ENCODE peak calls at places on chromosomes 1 and 21, in five cellular contexts. One of them, this sample, is unnamed.

GRCh38 chr1:198105185-198105584 is 51.6 kb upstream of the NEK7 start:
- DNase-seq in HCT116: no peak
- DNase-seq in K562: no peak
- DNase-seq in HepG2: no peak
- DNase-seq in GM12878: no peak
- DNase-seq in this sample: no peak

GRCh38 chr1:167332503-167332902 is 111.8 kb downstream of the POU2F1 start:
- DNase-seq in HCT116: no peak
- DNase-seq in K562: peak; percentile 32
- DNase-seq in HepG2: peak; percentile 41
- DNase-seq in GM12878: no peak
- DNase-seq in this sample: no peak

GRCh38 chr21:35840197-35840799 is 220.0 kb downstream of the SETD4 start:
- DNase-seq in HCT116: peak; percentile 72
- DNase-seq in K562: peak; percentile 78
- DNase-seq in HepG2: peak; percentile 50
- DNase-seq in GM12878: no peak
- DNase-seq in this sample: peak; percentile 84

GRCh38 chr1:178633068-178633467 is 92.0 kb upstream of the RALGPS2 start:
- DNase-seq in HCT116: no peak
- DNase-seq in K562: no peak
- DNase-seq in HepG2: no peak
- DNase-seq in GM12878: no peak
- DNase-seq in this sample: no peak

GRCh38 chr1:30272288-30273020 is 450.9 kb downstream of the MATN1 start:
- DNase-seq in HCT116: no peak
- DNase-seq in K562: no peak
- DNase-seq in HepG2: no peak
- DNase-seq in GM12878: no peak
- DNase-seq in this sample: no peak

GRCh38 chr1:223545325-223545724 is 120.2 kb downstream of the CAPN8 start:
- DNase-seq in HCT116: no peak
- DNase-seq in K562: no peak
- DNase-seq in HepG2: no peak
- DNase-seq in GM12878: no peak
- DNase-seq in this sample: no peak

GRCh38 chr1:245537992-245538391 is 383.2 kb downstream of the KIF26B start:
- DNase-seq in HCT116: no peak
- DNase-seq in K562: peak; percentile 39
- DNase-seq in HepG2: no peak
- DNase-seq in GM12878: no peak
- DNase-seq in this sample: no peak

GRCh38 chr1:14304381-14304865 is 294.1 kb upstream of the KAZN start:
- DNase-seq in HCT116: no peak
- DNase-seq in K562: no peak
- DNase-seq in HepG2: no peak
- DNase-seq in GM12878: no peak
- DNase-seq in this sample: no peak

GRCh38 chr1:161051219-161051618 is 5.4 kb upstream of the USF1 start:
- DNase-seq in HCT116: no peak
- DNase-seq in K562: no peak
- DNase-seq in HepG2: no peak
- DNase-seq in GM12878: no peak
- DNase-seq in this sample: no peak

GRCh38 chr1:9349331-9349851 is 56.7 kb downstream of the SPSB1 start:
- DNase-seq in HCT116: no peak
- DNase-seq in K562: no peak
- DNase-seq in HepG2: no peak
- DNase-seq in GM12878: no peak
- DNase-seq in this sample: no peak

GRCh38 chr1:24541711-24542346 is 14.1 kb upstream of the NCMAP start:
- DNase-seq in HCT116: no peak
- DNase-seq in K562: peak; percentile 51
- DNase-seq in HepG2: peak; percentile 25
- DNase-seq in GM12878: no peak
- DNase-seq in this sample: peak; percentile 52

GRCh38 chr1:60281360-60281932 is 207.9 kb upstream of the C1orf87 start:
- DNase-seq in HCT116: peak; percentile 83
- DNase-seq in K562: peak; percentile 54
- DNase-seq in HepG2: peak; percentile 52
- DNase-seq in GM12878: peak; percentile 1
- DNase-seq in this sample: peak; percentile 51

GRCh38 chr1:78370356-78370755 is 120.4 kb upstream of the PTGFR start:
- DNase-seq in HCT116: no peak
- DNase-seq in K562: no peak
- DNase-seq in HepG2: no peak
- DNase-seq in GM12878: no peak
- DNase-seq in this sample: no peak

GRCh38 chr1:219433471-219434131 is 179.3 kb downstream of the ZC3H11B start:
- DNase-seq in HCT116: no peak
- DNase-seq in K562: no peak
- DNase-seq in HepG2: no peak
- DNase-seq in GM12878: no peak
- DNase-seq in this sample: no peak

GRCh38 chr1:153277852-153278251 is 18.4 kb downstream of the LORICRIN start:
- DNase-seq in HCT116: peak; percentile 66
- DNase-seq in K562: peak; percentile 48
- DNase-seq in HepG2: peak; percentile 28
- DNase-seq in GM12878: no peak
- DNase-seq in this sample: peak; percentile 83

GRCh38 chr1:165296205-165296604 is 60.3 kb downstream of the LMX1A start:
- DNase-seq in HCT116: no peak
- DNase-seq in K562: no peak
- DNase-seq in HepG2: no peak
- DNase-seq in GM12878: no peak
- DNase-seq in this sample: no peak

GRCh38 chr1:10696977-10697376 is 99.5 kb downstream of the CASZ1 start:
- DNase-seq in HCT116: no peak
- DNase-seq in K562: peak; percentile 41
- DNase-seq in HepG2: no peak
- DNase-seq in GM12878: no peak
- DNase-seq in this sample: no peak

GRCh38 chr1:60171793-60172192 is 98.2 kb upstream of the C1orf87 start:
- DNase-seq in HCT116: no peak
- DNase-seq in K562: no peak
- DNase-seq in HepG2: no peak
- DNase-seq in GM12878: no peak
- DNase-seq in this sample: peak; percentile 28

GRCh38 chr1:57422271-57423134 is 1.4 kb downstream of the DAB1 start:
- DNase-seq in HCT116: no peak
- DNase-seq in K562: no peak
- DNase-seq in HepG2: no peak
- DNase-seq in GM12878: no peak
- DNase-seq in this sample: no peak

GRCh38 chr1:51926171-51926812 is 47.8 kb upstream of the NRDC start:
- DNase-seq in HCT116: no peak
- DNase-seq in K562: peak; percentile 57
- DNase-seq in HepG2: no peak
- DNase-seq in GM12878: no peak
- DNase-seq in this sample: no peak

DNA sequence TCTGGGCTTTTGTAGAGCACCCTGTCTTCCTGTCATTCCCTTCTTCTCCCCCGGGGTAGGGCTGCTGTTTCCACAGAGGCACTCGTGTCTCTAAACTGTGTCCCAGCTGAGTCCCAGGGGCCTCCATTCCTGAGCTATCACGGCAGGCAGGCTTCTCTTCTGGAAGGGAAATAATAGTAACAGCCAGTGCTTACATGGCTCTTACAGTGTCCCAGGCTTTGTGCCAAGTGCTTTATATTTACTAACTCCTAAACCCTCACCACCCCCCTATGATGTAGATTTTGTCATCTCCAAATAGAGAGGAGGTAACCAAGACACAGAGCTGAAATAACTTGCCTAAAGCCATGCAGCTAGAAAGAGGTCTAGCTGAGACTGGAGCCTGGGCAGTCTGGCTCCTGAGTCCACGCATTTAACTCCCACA is 1.4 kb upstream of the CELF3 start:
- DNase-seq in HCT116: no peak
- DNase-seq in K562: no peak
- DNase-seq in HepG2: no peak
- DNase-seq in GM12878: no peak
- DNase-seq in this sample: peak; percentile 82
- TF ChIP-seq JUND in HCT116: no peak
- TF ChIP-seq JUND in K562: no peak
- TF ChIP-seq JUND in HepG2: no peak
- TF ChIP-seq JUND in GM12878: no peak
- TF ChIP-seq JUND in this sample: no peak

GRCh38 chr1:235246022-235246948 is 81.7 kb downstream of the ARID4B start:
- DNase-seq in HCT116: no peak
- DNase-seq in K562: no peak
- DNase-seq in HepG2: no peak
- DNase-seq in GM12878: no peak
- DNase-seq in this sample: peak; percentile 54
- TF ChIP-seq JUND in HCT116: no peak
- TF ChIP-seq JUND in K562: no peak
- TF ChIP-seq JUND in HepG2: no peak
- TF ChIP-seq JUND in GM12878: no peak
- TF ChIP-seq JUND in this sample: no peak

GRCh38 chr21:44261191-44261631 is 486 bp downstream of the DNMT3L start:
- DNase-seq in HCT116: no peak
- DNase-seq in K562: no peak
- DNase-seq in HepG2: no peak
- DNase-seq in GM12878: no peak
- DNase-seq in this sample: no peak

GRCh38 chr21:44261675-44262295 is at the start of gene DNMT3L:
- DNase-seq in HCT116: no peak
- DNase-seq in K562: peak; percentile 19
- DNase-seq in HepG2: no peak
- DNase-seq in GM12878: no peak
- DNase-seq in this sample: no peak

GRCh38 chr21:44263768-44264167 is 2.1 kb upstream of the DNMT3L start:
- DNase-seq in HCT116: no peak
- DNase-seq in K562: no peak
- DNase-seq in HepG2: no peak
- DNase-seq in GM12878: no peak
- DNase-seq in this sample: no peak

GRCh38 chr21:44262338-44263048 is 796 bp upstream of the DNMT3L start:
- DNase-seq in HCT116: no peak
- DNase-seq in K562: no peak
- DNase-seq in HepG2: no peak
- DNase-seq in GM12878: no peak
- DNase-seq in this sample: no peak

DNA sequence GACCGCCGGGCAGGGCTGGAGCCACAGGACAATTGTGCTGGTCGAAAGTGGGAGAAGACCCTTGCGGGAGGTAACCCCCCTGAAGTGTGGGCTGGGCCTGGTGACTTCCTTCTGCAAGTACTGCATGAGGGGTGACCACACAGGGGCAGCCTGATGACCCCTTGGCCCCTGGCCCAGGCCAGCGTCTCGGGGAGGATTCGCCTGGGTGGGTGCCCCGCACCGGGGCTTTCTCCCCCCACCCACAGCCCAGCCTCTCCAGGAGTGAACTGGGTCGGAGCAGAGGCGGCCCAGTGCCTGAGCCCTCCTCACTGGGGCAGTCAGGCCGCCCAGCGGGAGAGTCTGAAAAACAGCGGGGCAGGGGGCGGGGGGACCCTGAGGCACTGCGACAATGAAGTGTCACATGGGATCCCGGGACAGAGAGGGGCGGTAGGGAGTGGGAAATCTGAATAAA is 1.5 kb upstream of the DNMT3L start:
- DNase-seq in HCT116: no peak
- DNase-seq in K562: no peak
- DNase-seq in HepG2: no peak
- DNase-seq in GM12878: no peak
- DNase-seq in this sample: no peak
- TF ChIP-seq JUND in HCT116: no peak
- TF ChIP-seq JUND in K562: no peak
- TF ChIP-seq JUND in HepG2: no peak
- TF ChIP-seq JUND in GM12878: no peak
- TF ChIP-seq JUND in this sample: no peak

DNA sequence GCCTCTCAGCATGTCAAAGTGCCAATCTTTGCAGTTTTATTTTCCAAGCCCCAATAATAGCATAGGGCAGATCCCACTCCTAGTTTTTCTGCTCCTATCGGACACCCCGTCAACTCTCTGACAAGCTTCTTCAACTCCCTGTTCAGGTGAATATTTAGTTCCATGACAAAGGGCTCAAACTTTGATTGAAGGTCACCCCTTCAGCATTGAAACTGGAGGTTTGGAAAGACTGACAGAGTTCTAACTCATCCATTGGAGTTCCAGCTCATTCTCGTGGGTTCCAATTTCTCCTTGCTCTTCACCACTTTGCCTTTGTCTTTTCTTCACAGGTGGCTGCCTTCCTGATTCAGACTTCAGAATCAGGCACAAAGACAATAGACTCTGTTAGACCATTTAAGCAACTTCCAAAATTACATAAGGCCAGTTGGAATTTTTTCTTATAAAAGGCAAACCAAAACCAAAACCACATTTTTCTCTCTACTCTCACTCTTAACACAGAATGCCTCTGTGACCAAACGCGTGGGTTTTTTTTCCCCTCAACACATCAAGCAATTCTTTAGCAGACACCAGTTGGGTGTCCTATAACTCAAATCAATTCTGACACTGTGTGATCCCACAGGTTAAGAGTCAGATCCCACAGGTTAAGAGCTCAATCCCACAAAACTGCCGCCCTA is 169.3 kb upstream of the USP25 start:
- DNase-seq in HCT116: no peak
- DNase-seq in K562: no peak
- DNase-seq in HepG2: no peak
- DNase-seq in GM12878: no peak
- DNase-seq in this sample: no peak
- TF ChIP-seq JUND in HCT116: no peak
- TF ChIP-seq JUND in K562: no peak
- TF ChIP-seq JUND in HepG2: no peak
- TF ChIP-seq JUND in GM12878: no peak
- TF ChIP-seq JUND in this sample: no peak

DNA sequence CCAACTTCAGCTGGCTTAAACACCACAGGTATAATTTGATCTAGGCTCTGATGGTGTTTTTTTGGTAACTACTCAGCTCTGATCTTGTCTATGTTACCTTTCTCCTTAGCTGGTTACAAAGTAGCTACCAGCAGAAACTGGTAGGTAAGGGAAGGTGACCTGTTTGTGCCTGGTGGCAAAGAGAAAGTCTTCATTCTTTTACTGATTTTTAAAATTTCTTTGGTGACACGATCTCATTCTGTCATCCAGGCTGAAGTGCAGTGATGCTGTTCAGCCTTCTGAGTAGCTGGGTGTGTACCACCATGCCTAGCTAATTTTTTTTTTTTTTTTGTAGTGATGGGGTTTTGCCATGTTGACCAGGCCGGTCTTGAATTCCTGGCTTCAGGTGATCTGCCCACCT is 62.4 kb downstream of the RABGAP1L start:
- DNase-seq in HCT116: no peak
- DNase-seq in K562: no peak
- DNase-seq in HepG2: no peak
- DNase-seq in GM12878: no peak
- DNase-seq in this sample: no peak
- TF ChIP-seq JUND in HCT116: no peak
- TF ChIP-seq JUND in K562: no peak
- TF ChIP-seq JUND in HepG2: no peak
- TF ChIP-seq JUND in GM12878: no peak
- TF ChIP-seq JUND in this sample: no peak

This sample was measured in T47D.